ENCODE peak calls at places on chromosomes 6 and 20, in nine cellular contexts. A is Kasumi-1; H is C1 segment of cervical spinal cord; C is GM13977; F is choroid plexus epithelial cell; E is HFFc6; N is non-pigmented ciliary epithelial cell; D is stimulated activated naive CD4-positive, alpha-beta T cell treated with Interleukin-2 at 50 U/mL for 16 hours; R is SK-N-SH. L is an unnamed sample.

GRCh38 chr6:107402533-107402932 is 56.8 kb downstream of the PDSS2 start:
- DNase-seq in A (no peak), E (no peak), N (no peak), C (no peak), H (no peak), D (no peak), R (no peak), F (no peak), L (no peak)

GRCh38 chr6:5501837-5502236 is 240.5 kb downstream of the FARS2 start:
- DNase-seq in D (no peak), C (no peak), N (no peak), F (no peak), R (no peak), A (no peak), H (no peak), E (no peak), L (no peak)

GRCh38 chr20:32965581-32966373 is 38.5 kb downstream of the SUN5 start:
- DNase-seq in C (peak), D (no peak), H (no peak), F (no peak), N (no peak), A (no peak), R (peak), E (no peak), L (no peak)

GRCh38 chr6:16872543-16873230 is 111.4 kb upstream of the ATXN1 start:
- DNase-seq in C (peak), N (no peak), F (no peak), H (no peak), D (no peak), E (no peak), A (no peak), R (peak), L (no peak)

GRCh38 chr20:18731940-18732339 is 81.6 kb upstream of the SCP2D1 start:
- DNase-seq in F (no peak), R (no peak), H (no peak), C (no peak), N (no peak), D (no peak), A (no peak), E (no peak), L (no peak)

GRCh38 chr6:12113190-12113578 is 101.1 kb downstream of the HIVEP1 start:
- DNase-seq in H (no peak), E (peak), N (peak), A (no peak), R (no peak), D (no peak), C (peak), F (peak), L (no peak)

GRCh38 chr6:159943965-159944598 is 24.8 kb upstream of the IGF2R start:
- DNase-seq in E (no peak), C (no peak), R (no peak), F (no peak), N (no peak), D (no peak), H (no peak), A (no peak), L (no peak)

GRCh38 chr20:35592339-35592960 is 23.2 kb upstream of the SPAG4 start:
- DNase-seq in N (no peak), E (no peak), H (no peak), D (no peak), F (no peak), A (no peak), C (no peak), R (no peak), L (no peak)

GRCh38 chr20:57476073-57476526 is 48.8 kb downstream of the CTCFL start:
- DNase-seq in C (no peak), F (no peak), A (peak), R (no peak), N (no peak), H (no peak), D (no peak), E (no peak), L (no peak)

GRCh38 chr6:37653933-37654565 is 43.6 kb downstream of the MDGA1 start:
- DNase-seq in E (peak), C (peak), A (peak), R (peak), N (no peak), F (peak), H (no peak), D (no peak), L (no peak)

GRCh38 chr6:47485083-47485482 is 7.5 kb downstream of the CD2AP start:
- DNase-seq in A (no peak), D (no peak), H (no peak), N (no peak), E (no peak), F (no peak), R (no peak), C (no peak), L (no peak)

GRCh38 chr20:48340915-48341314 is 486.9 kb downstream of the PREX1 start:
- DNase-seq in C (no peak), H (no peak), R (no peak), N (no peak), D (no peak), E (no peak), F (no peak), A (no peak), L (no peak)

GRCh38 chr20:21521596-21522478 is 8.0 kb upstream of the NKX2-2 start:
- DNase-seq in E (no peak), A (no peak), N (no peak), R (peak), C (peak), F (no peak), D (no peak), H (peak), L (no peak)

GRCh38 chr20:60627751-60628565 is 624.1 kb upstream of the CDH4 start:
- DNase-seq in F (no peak), C (no peak), R (no peak), N (no peak), D (no peak), A (no peak), H (no peak), E (no peak), L (no peak)

GRCh38 chr20:40687384-40688128 is 1.5 kb downstream of the MAFB start:
- DNase-seq in H (peak), R (peak), D (no peak), F (peak), E (no peak), C (peak), N (no peak), A (no peak), L (peak)

GRCh38 chr6:29926081-29926794 is 16.1 kb upstream of the HLA-A start:
- DNase-seq in E (no peak), R (no peak), D (peak), C (peak), H (peak), F (peak), N (no peak), A (peak), L (no peak)

GRCh38 chr20:31710423-31711250 is 12.0 kb downstream of the BCL2L1 start:
- DNase-seq in N (no peak), E (no peak), F (no peak), A (no peak), H (no peak), D (no peak), R (no peak), C (no peak), L (no peak)

GRCh38 chr6:6230286-6230685 is 90.2 kb downstream of the F13A1 start:
- DNase-seq in N (no peak), E (no peak), A (no peak), H (no peak), F (no peak), C (no peak), R (no peak), D (no peak), L (no peak)

GRCh38 chr6:163355471-163355991 is 59.0 kb upstream of the QKI start:
- DNase-seq in A (peak), E (no peak), D (no peak), H (peak), C (no peak), F (peak), R (peak), N (peak), L (no peak)

GRCh38 chr6:79671605-79672266 is 40.6 kb downstream of the SH3BGRL2 start:
- DNase-seq in A (no peak), C (no peak), N (peak), H (no peak), E (no peak), D (peak), R (no peak), F (peak), L (no peak)

GRCh38 chr20:14521436-14521835 is 184.0 kb upstream of the FLRT3 start:
- DNase-seq in E (no peak), R (no peak), H (no peak), D (no peak), F (peak), A (no peak), C (no peak), N (peak), L (no peak)

GRCh38 chr6:154039231-154039842 is at the start of gene OPRM1:
- DNase-seq in N (no peak), E (no peak), R (peak), F (peak), D (no peak), H (peak), A (no peak), C (peak), L (peak)

GRCh38 chr20:35370751-35371150 is 41.0 kb downstream of the UQCC1 start:
- DNase-seq in C (no peak), H (no peak), D (no peak), E (no peak), A (no peak), N (no peak), R (no peak), F (no peak), L (no peak)

GRCh38 chr6:28653876-28654275 is 128.2 kb downstream of the GPX5 start:
- DNase-seq in C (no peak), N (no peak), D (no peak), A (no peak), R (no peak), E (no peak), F (no peak), H (no peak), L (no peak)

GRCh38 chr6:126252154-126252553 is 87.8 kb upstream of the CENPW start:
- DNase-seq in D (no peak), F (no peak), R (no peak), C (no peak), N (no peak), A (no peak), H (no peak), E (no peak), L (no peak)

GRCh38 chr20:22619806-22620205 is 35.4 kb upstream of the FOXA2 start:
- DNase-seq in R (no peak), N (no peak), F (no peak), H (no peak), D (no peak), A (no peak), C (no peak), E (no peak), L (no peak)

GRCh38 chr6:168060521-168060931 is 18.5 kb downstream of the FRMD1 start:
- DNase-seq in A (no peak), C (no peak), F (peak), D (no peak), E (peak), H (peak), N (peak), R (peak), L (peak)

GRCh38 chr20:47992021-47992467 is 206.8 kb upstream of the SULF2 start:
- DNase-seq in C (no peak), R (no peak), H (no peak), N (no peak), A (no peak), D (no peak), F (no peak), E (no peak), L (no peak)

GRCh38 chr20:57450419-57450818 is 59.2 kb downstream of the RBM38 start:
- DNase-seq in F (peak), E (no peak), C (peak), D (no peak), R (peak), A (peak), N (no peak), H (peak), L (no peak)

GRCh38 chr6:144343736-144344428 is 58.7 kb downstream of the UTRN start:
- DNase-seq in N (no peak), D (no peak), H (no peak), C (peak), A (peak), F (no peak), R (no peak), E (no peak), L (no peak)

GRCh38 chr6:168118935-168119334 is 39.9 kb upstream of the FRMD1 start:
- DNase-seq in D (no peak), E (no peak), N (no peak), R (no peak), A (no peak), C (no peak), H (no peak), F (no peak), L (no peak)